ENCODE peak calls at places on chromosomes 1 and 21, in nine cellular contexts. One of them, this sample, is unnamed.

GRCh38 chr21:33364830-33365229 is 38.4 kb upstream of the IFNGR2 start:
- DNase-seq in ELF-1: no peak
- DNase-seq in epithelial cell of esophagus: no peak
- DNase-seq in PC-3: no peak
- DNase-seq in endodermal cell: no peak
- DNase-seq in tibial nerve: no peak
- DNase-seq in aorta: no peak
- DNase-seq in EH: no peak
- DNase-seq in GM06990: no peak
- DNase-seq in this sample: no peak

GRCh38 chr1:177600936-177601335 is 368.9 kb downstream of the SEC16B start:
- DNase-seq in ELF-1: no peak
- DNase-seq in epithelial cell of esophagus: no peak
- DNase-seq in PC-3: no peak
- DNase-seq in endodermal cell: no peak
- DNase-seq in tibial nerve: no peak
- DNase-seq in aorta: no peak
- DNase-seq in EH: no peak
- DNase-seq in GM06990: no peak
- DNase-seq in this sample: peak

GRCh38 chr1:228109962-228110488 is 926 bp upstream of the MRPL55 start:
- DNase-seq in ELF-1: peak
- DNase-seq in epithelial cell of esophagus: no peak
- DNase-seq in PC-3: peak
- DNase-seq in endodermal cell: peak
- DNase-seq in tibial nerve: no peak
- DNase-seq in aorta: peak
- DNase-seq in EH: peak
- DNase-seq in GM06990: no peak
- DNase-seq in this sample: peak

GRCh38 chr1:118366296-118366695 is 181.3 kb upstream of the SPAG17 start:
- DNase-seq in ELF-1: no peak
- DNase-seq in epithelial cell of esophagus: peak
- DNase-seq in PC-3: peak
- DNase-seq in endodermal cell: no peak
- DNase-seq in tibial nerve: no peak
- DNase-seq in aorta: no peak
- DNase-seq in EH: peak
- DNase-seq in GM06990: no peak
- DNase-seq in this sample: no peak

GRCh38 chr1:12587981-12588620 is 29.9 kb downstream of the DHRS3 start:
- DNase-seq in ELF-1: no peak
- DNase-seq in epithelial cell of esophagus: peak
- DNase-seq in PC-3: peak
- DNase-seq in endodermal cell: no peak
- DNase-seq in tibial nerve: no peak
- DNase-seq in aorta: no peak
- DNase-seq in EH: no peak
- DNase-seq in GM06990: no peak
- DNase-seq in this sample: no peak

GRCh38 chr1:183635112-183635605 is 424 bp downstream of the ARPC5 start:
- DNase-seq in ELF-1: no peak
- DNase-seq in epithelial cell of esophagus: peak
- DNase-seq in PC-3: no peak
- DNase-seq in endodermal cell: no peak
- DNase-seq in tibial nerve: no peak
- DNase-seq in aorta: peak
- DNase-seq in EH: peak
- DNase-seq in GM06990: no peak
- DNase-seq in this sample: peak

GRCh38 chr1:43621386-43621785 is 28.6 kb upstream of the KDM4A start:
- DNase-seq in ELF-1: no peak
- DNase-seq in epithelial cell of esophagus: no peak
- DNase-seq in PC-3: no peak
- DNase-seq in endodermal cell: no peak
- DNase-seq in tibial nerve: no peak
- DNase-seq in aorta: peak
- DNase-seq in EH: no peak
- DNase-seq in GM06990: no peak
- DNase-seq in this sample: no peak

GRCh38 chr1:240310226-240310925 is 218.7 kb downstream of the FMN2 start:
- DNase-seq in ELF-1: no peak
- DNase-seq in epithelial cell of esophagus: peak
- DNase-seq in PC-3: peak
- DNase-seq in endodermal cell: no peak
- DNase-seq in tibial nerve: no peak
- DNase-seq in aorta: no peak
- DNase-seq in EH: peak
- DNase-seq in GM06990: no peak
- DNase-seq in this sample: peak

GRCh38 chr1:25769625-25770024 is 30.4 kb upstream of the SELENON start:
- DNase-seq in ELF-1: no peak
- DNase-seq in epithelial cell of esophagus: no peak
- DNase-seq in PC-3: no peak
- DNase-seq in endodermal cell: no peak
- DNase-seq in tibial nerve: no peak
- DNase-seq in aorta: no peak
- DNase-seq in EH: no peak
- DNase-seq in GM06990: no peak
- DNase-seq in this sample: no peak

GRCh38 chr21:41369915-41370839 is 8.3 kb downstream of the MX2 start:
- DNase-seq in ELF-1: no peak
- DNase-seq in epithelial cell of esophagus: no peak
- DNase-seq in PC-3: no peak
- DNase-seq in endodermal cell: no peak
- DNase-seq in tibial nerve: no peak
- DNase-seq in aorta: peak
- DNase-seq in EH: no peak
- DNase-seq in GM06990: peak
- DNase-seq in this sample: no peak